ENCODE peak calls at places on chromosomes 7 and 10, in nine cellular contexts. One of them, this sample, is unnamed.

GRCh38 chr10:54470324-54470631 is 330.8 kb downstream of the PCDH15 start:
- DNase-seq in tibial nerve: no peak
- DNase-seq in foreskin fibroblast: no peak
- DNase-seq in psoas muscle: no peak
- DNase-seq in fibroblast of mammary gland: no peak
- DNase-seq in lower lobe of right lung: no peak
- DNase-seq in GM12865: no peak
- DNase-seq in heart left ventricle: no peak
- DNase-seq in lower leg skin: no peak
- DNase-seq in this sample: no peak

GRCh38 chr10:132397036-132397541 is at the start of gene PWWP2B:
- DNase-seq in heart left ventricle: peak; percentile 83
- DNase-seq in lower leg skin: no peak
- DNase-seq in psoas muscle: peak; percentile 69
- DNase-seq in foreskin fibroblast: peak; percentile 76
- DNase-seq in GM12865: peak; percentile 26
- DNase-seq in tibial nerve: no peak
- DNase-seq in lower lobe of right lung: peak; percentile 78
- DNase-seq in fibroblast of mammary gland: no peak
- DNase-seq in this sample: peak; percentile 43

GRCh38 chr7:82729172-82730030 is 285.8 kb upstream of the CACNA2D1 start:
- DNase-seq in tibial nerve: no peak
- DNase-seq in fibroblast of mammary gland: peak; percentile 59
- DNase-seq in lower leg skin: no peak
- DNase-seq in lower lobe of right lung: no peak
- DNase-seq in foreskin fibroblast: peak; percentile 75
- DNase-seq in GM12865: peak; percentile 29
- DNase-seq in heart left ventricle: no peak
- DNase-seq in psoas muscle: no peak
- DNase-seq in this sample: peak; percentile 71

GRCh38 chr7:76424413-76425111 is at the start of gene ZP3:
- DNase-seq in fibroblast of mammary gland: no peak
- DNase-seq in foreskin fibroblast: no peak
- DNase-seq in psoas muscle: no peak
- DNase-seq in GM12865: peak; percentile 87
- DNase-seq in tibial nerve: no peak
- DNase-seq in heart left ventricle: no peak
- DNase-seq in lower leg skin: no peak
- DNase-seq in lower lobe of right lung: no peak
- DNase-seq in this sample: no peak

GRCh38 chr7:227940-228339 is 35.6 kb downstream of the FAM20C start:
- DNase-seq in lower leg skin: no peak
- DNase-seq in lower lobe of right lung: no peak
- DNase-seq in tibial nerve: no peak
- DNase-seq in foreskin fibroblast: no peak
- DNase-seq in psoas muscle: no peak
- DNase-seq in GM12865: no peak
- DNase-seq in fibroblast of mammary gland: no peak
- DNase-seq in heart left ventricle: no peak
- DNase-seq in this sample: no peak

GRCh38 chr10:17805921-17806577 is 3.1 kb upstream of the MRC1 start:
- DNase-seq in lower lobe of right lung: no peak
- DNase-seq in psoas muscle: no peak
- DNase-seq in GM12865: peak; percentile 47
- DNase-seq in lower leg skin: no peak
- DNase-seq in heart left ventricle: no peak
- DNase-seq in tibial nerve: no peak
- DNase-seq in foreskin fibroblast: no peak
- DNase-seq in fibroblast of mammary gland: no peak
- DNase-seq in this sample: no peak

GRCh38 chr10:80275756-80276155 is 13.7 kb downstream of the MAT1A start:
- DNase-seq in foreskin fibroblast: no peak
- DNase-seq in lower leg skin: peak; percentile 70
- DNase-seq in GM12865: no peak
- DNase-seq in tibial nerve: no peak
- DNase-seq in psoas muscle: no peak
- DNase-seq in lower lobe of right lung: no peak
- DNase-seq in fibroblast of mammary gland: no peak
- DNase-seq in heart left ventricle: no peak
- DNase-seq in this sample: no peak

GRCh38 chr7:2629740-2630681 is 1.8 kb upstream of the TTYH3 start:
- DNase-seq in fibroblast of mammary gland: no peak
- DNase-seq in psoas muscle: peak; percentile 64
- DNase-seq in lower leg skin: no peak
- DNase-seq in GM12865: no peak
- DNase-seq in foreskin fibroblast: no peak
- DNase-seq in heart left ventricle: peak; percentile 62
- DNase-seq in tibial nerve: no peak
- DNase-seq in lower lobe of right lung: no peak
- DNase-seq in this sample: peak; percentile 31

GRCh38 chr10:117892681-117893220 is 154.0 kb downstream of the RAB11FIP2 start:
- DNase-seq in psoas muscle: no peak
- DNase-seq in heart left ventricle: no peak
- DNase-seq in GM12865: no peak
- DNase-seq in tibial nerve: no peak
- DNase-seq in lower lobe of right lung: no peak
- DNase-seq in foreskin fibroblast: no peak
- DNase-seq in lower leg skin: no peak
- DNase-seq in fibroblast of mammary gland: no peak
- DNase-seq in this sample: no peak

GRCh38 chr10:67812007-67812406 is 26.0 kb downstream of the DNAJC12 start:
- DNase-seq in fibroblast of mammary gland: no peak
- DNase-seq in GM12865: no peak
- DNase-seq in tibial nerve: no peak
- DNase-seq in psoas muscle: no peak
- DNase-seq in lower lobe of right lung: no peak
- DNase-seq in lower leg skin: no peak
- DNase-seq in heart left ventricle: no peak
- DNase-seq in foreskin fibroblast: no peak
- DNase-seq in this sample: no peak

GRCh38 chr10:44961231-44961571 is 1.6 kb downstream of the RASSF4 start:
- DNase-seq in psoas muscle: no peak
- DNase-seq in lower lobe of right lung: no peak
- DNase-seq in fibroblast of mammary gland: no peak
- DNase-seq in foreskin fibroblast: no peak
- DNase-seq in tibial nerve: peak; percentile 11
- DNase-seq in lower leg skin: peak; percentile 67
- DNase-seq in heart left ventricle: no peak
- DNase-seq in GM12865: no peak
- DNase-seq in this sample: no peak

GRCh38 chr10:88672041-88672440 is 7.8 kb downstream of the LIPF start:
- DNase-seq in lower lobe of right lung: no peak
- DNase-seq in psoas muscle: no peak
- DNase-seq in fibroblast of mammary gland: no peak
- DNase-seq in lower leg skin: no peak
- DNase-seq in GM12865: no peak
- DNase-seq in foreskin fibroblast: peak; percentile 50
- DNase-seq in tibial nerve: no peak
- DNase-seq in heart left ventricle: no peak
- DNase-seq in this sample: no peak

GRCh38 chr7:87599336-87599735 is 1.3 kb downstream of the ABCB1 start:
- DNase-seq in psoas muscle: no peak
- DNase-seq in fibroblast of mammary gland: no peak
- DNase-seq in foreskin fibroblast: peak; percentile 1
- DNase-seq in lower lobe of right lung: peak; percentile 48
- DNase-seq in GM12865: peak; percentile 91
- DNase-seq in tibial nerve: no peak
- DNase-seq in heart left ventricle: peak; percentile 42
- DNase-seq in lower leg skin: no peak
- DNase-seq in this sample: no peak

GRCh38 chr7:127578036-127578684 is 7.2 kb downstream of the GCC1 start:
- DNase-seq in foreskin fibroblast: peak; percentile 83
- DNase-seq in psoas muscle: no peak
- DNase-seq in heart left ventricle: no peak
- DNase-seq in fibroblast of mammary gland: peak; percentile 81
- DNase-seq in lower leg skin: no peak
- DNase-seq in GM12865: no peak
- DNase-seq in lower lobe of right lung: no peak
- DNase-seq in tibial nerve: no peak
- DNase-seq in this sample: peak; percentile 34

GRCh38 chr7:12947465-12947864 is 260.0 kb downstream of the ARL4A start:
- DNase-seq in lower leg skin: no peak
- DNase-seq in fibroblast of mammary gland: no peak
- DNase-seq in tibial nerve: no peak
- DNase-seq in psoas muscle: no peak
- DNase-seq in GM12865: no peak
- DNase-seq in foreskin fibroblast: no peak
- DNase-seq in heart left ventricle: no peak
- DNase-seq in lower lobe of right lung: no peak
- DNase-seq in this sample: no peak

GRCh38 chr10:108465871-108466641 is 1301.5 kb upstream of the SORCS1 start:
- DNase-seq in fibroblast of mammary gland: peak; percentile 32
- DNase-seq in psoas muscle: peak; percentile 37
- DNase-seq in heart left ventricle: peak; percentile 65
- DNase-seq in tibial nerve: no peak
- DNase-seq in lower lobe of right lung: peak; percentile 55
- DNase-seq in lower leg skin: peak; percentile 87
- DNase-seq in foreskin fibroblast: peak; percentile 64
- DNase-seq in GM12865: no peak
- DNase-seq in this sample: no peak
- H3K4me3 ChIP-seq in fibroblast of mammary gland: peak overlapping the region; percentile 54
- H3K4me3 ChIP-seq in psoas muscle: peak overlapping the region; percentile 48
- H3K4me3 ChIP-seq in heart left ventricle: peak overlapping the region; percentile 34
- H3K4me3 ChIP-seq in tibial nerve: peak overlapping the region; percentile 59
- H3K4me3 ChIP-seq in lower lobe of right lung: peak overlapping the region; percentile 52
- H3K4me3 ChIP-seq in lower leg skin: peak overlapping the region; percentile 18
- H3K4me3 ChIP-seq in foreskin fibroblast: peak overlapping the region; percentile 60
- H3K4me3 ChIP-seq in GM12865: no peak overlapping the region
- H3K4me3 ChIP-seq in this sample: peak overlapping the region; percentile 45

GRCh38 chr10:124792998-124793352 is 1.3 kb upstream of the EEF1AKMT2 start:
- DNase-seq in heart left ventricle: no peak
- DNase-seq in lower leg skin: no peak
- DNase-seq in lower lobe of right lung: no peak
- DNase-seq in fibroblast of mammary gland: no peak
- DNase-seq in tibial nerve: no peak
- DNase-seq in foreskin fibroblast: no peak
- DNase-seq in GM12865: no peak
- DNase-seq in psoas muscle: no peak
- DNase-seq in this sample: no peak

GRCh38 chr10:124791378-124792348 is at the start of gene EEF1AKMT2:
- DNase-seq in fibroblast of mammary gland: peak; percentile 80
- DNase-seq in GM12865: peak; percentile 94
- DNase-seq in heart left ventricle: peak; percentile 93
- DNase-seq in lower leg skin: peak; percentile 95
- DNase-seq in foreskin fibroblast: peak; percentile 95
- DNase-seq in tibial nerve: peak; percentile 40
- DNase-seq in psoas muscle: peak; percentile 88
- DNase-seq in lower lobe of right lung: peak; percentile 91
- DNase-seq in this sample: peak; percentile 88
- TF ChIP-seq CTCF in fibroblast of mammary gland: no peak
- TF ChIP-seq CTCF in GM12865: no peak
- TF ChIP-seq CTCF in heart left ventricle: peak; percentile 32
- TF ChIP-seq CTCF in lower leg skin: no peak
- TF ChIP-seq CTCF in foreskin fibroblast: peak; percentile 9
- TF ChIP-seq CTCF in tibial nerve: peak; percentile 81
- TF ChIP-seq CTCF in psoas muscle: peak; percentile 52
- TF ChIP-seq CTCF in lower lobe of right lung: peak; percentile 59
- TF ChIP-seq CTCF in this sample: peak; percentile 20

GRCh38 chr7:7118822-7119221 is 63.5 kb upstream of the C1GALT1 start:
- DNase-seq in lower leg skin: no peak
- DNase-seq in GM12865: no peak
- DNase-seq in psoas muscle: no peak
- DNase-seq in fibroblast of mammary gland: no peak
- DNase-seq in heart left ventricle: no peak
- DNase-seq in tibial nerve: no peak
- DNase-seq in lower lobe of right lung: no peak
- DNase-seq in foreskin fibroblast: no peak
- DNase-seq in this sample: no peak

GRCh38 chr7:7112868-7113267 is 69.5 kb upstream of the C1GALT1 start:
- DNase-seq in psoas muscle: no peak
- DNase-seq in heart left ventricle: no peak
- DNase-seq in GM12865: no peak
- DNase-seq in tibial nerve: no peak
- DNase-seq in lower leg skin: no peak
- DNase-seq in fibroblast of mammary gland: no peak
- DNase-seq in lower lobe of right lung: no peak
- DNase-seq in foreskin fibroblast: no peak
- DNase-seq in this sample: no peak

GRCh38 chr7:7117935-7118586 is 64.3 kb upstream of the C1GALT1 start:
- DNase-seq in GM12865: no peak
- DNase-seq in tibial nerve: no peak
- DNase-seq in psoas muscle: no peak
- DNase-seq in foreskin fibroblast: no peak
- DNase-seq in lower leg skin: no peak
- DNase-seq in fibroblast of mammary gland: no peak
- DNase-seq in lower lobe of right lung: no peak
- DNase-seq in heart left ventricle: no peak
- DNase-seq in this sample: no peak

GRCh38 chr7:7110706-7111105 is 71.6 kb upstream of the C1GALT1 start:
- DNase-seq in tibial nerve: no peak
- DNase-seq in fibroblast of mammary gland: no peak
- DNase-seq in lower leg skin: no peak
- DNase-seq in psoas muscle: no peak
- DNase-seq in heart left ventricle: no peak
- DNase-seq in lower lobe of right lung: no peak
- DNase-seq in GM12865: no peak
- DNase-seq in foreskin fibroblast: no peak
- DNase-seq in this sample: no peak

GRCh38 chr7:7114575-7115291 is 67.6 kb upstream of the C1GALT1 start:
- DNase-seq in foreskin fibroblast: no peak
- DNase-seq in psoas muscle: no peak
- DNase-seq in lower lobe of right lung: no peak
- DNase-seq in tibial nerve: no peak
- DNase-seq in GM12865: no peak
- DNase-seq in fibroblast of mammary gland: no peak
- DNase-seq in heart left ventricle: no peak
- DNase-seq in lower leg skin: no peak
- DNase-seq in this sample: no peak
- H3K4me3 ChIP-seq in foreskin fibroblast: no peak overlapping the region
- H3K4me3 ChIP-seq in psoas muscle: no peak overlapping the region
- H3K4me3 ChIP-seq in lower lobe of right lung: no peak overlapping the region
- H3K4me3 ChIP-seq in tibial nerve: no peak overlapping the region
- H3K4me3 ChIP-seq in GM12865: no peak overlapping the region
- H3K4me3 ChIP-seq in fibroblast of mammary gland: no peak overlapping the region
- H3K4me3 ChIP-seq in heart left ventricle: no peak overlapping the region
- H3K4me3 ChIP-seq in lower leg skin: no peak overlapping the region
- H3K4me3 ChIP-seq in this sample: no peak overlapping the region

DNA sequence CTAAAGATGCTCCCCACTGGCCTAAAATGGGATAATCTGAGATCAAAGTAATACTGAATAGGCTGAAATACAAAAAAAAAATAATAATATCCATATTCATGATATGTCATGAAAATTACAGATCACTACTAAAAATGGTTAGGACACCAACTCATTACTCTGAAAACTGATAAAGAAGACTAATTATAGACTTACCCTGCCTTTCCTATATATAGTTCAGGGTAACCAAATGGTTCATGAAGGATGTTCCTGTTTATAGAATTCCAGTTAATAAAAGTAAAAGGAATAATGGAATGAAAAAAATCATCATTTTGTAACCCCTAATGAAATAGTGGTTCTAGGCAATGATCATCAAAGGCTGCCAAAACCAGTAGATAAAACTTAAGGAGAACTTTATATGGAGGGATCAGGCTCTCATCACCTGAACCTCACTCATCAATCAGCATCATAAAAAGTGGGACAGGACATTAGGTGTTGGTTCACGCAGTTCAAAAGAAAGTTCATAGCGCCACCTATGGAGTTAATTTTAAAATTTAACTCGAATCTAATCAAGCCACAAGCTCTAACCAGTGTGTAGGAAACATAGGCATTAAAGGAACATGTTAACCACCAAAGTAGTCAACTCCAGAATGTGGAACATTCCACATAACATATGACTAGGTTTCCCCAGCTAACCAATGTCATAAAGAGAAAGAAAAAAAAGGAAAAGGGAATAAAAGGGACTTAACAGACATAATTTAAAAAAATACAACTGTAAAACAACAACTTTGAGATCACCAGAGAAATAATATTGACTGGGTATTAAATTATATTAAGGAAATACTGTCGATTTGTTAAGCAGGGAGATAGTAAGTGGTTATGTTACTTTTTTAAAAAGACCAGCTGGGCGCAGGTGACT is 35.7 kb downstream of the P4HA1 start:
- DNase-seq in psoas muscle: no peak
- DNase-seq in foreskin fibroblast: peak; percentile 41
- DNase-seq in GM12865: peak; percentile 39
- DNase-seq in tibial nerve: no peak
- DNase-seq in heart left ventricle: no peak
- DNase-seq in fibroblast of mammary gland: peak; percentile 43
- DNase-seq in lower leg skin: no peak
- DNase-seq in lower lobe of right lung: no peak
- DNase-seq in this sample: peak; percentile 51
- TF ChIP-seq CTCF in psoas muscle: peak; percentile 33
- TF ChIP-seq CTCF in foreskin fibroblast: peak; percentile 24
- TF ChIP-seq CTCF in GM12865: peak; percentile 35
- TF ChIP-seq CTCF in tibial nerve: no peak
- TF ChIP-seq CTCF in heart left ventricle: peak; percentile 23
- TF ChIP-seq CTCF in fibroblast of mammary gland: peak; percentile 42
- TF ChIP-seq CTCF in lower leg skin: no peak
- TF ChIP-seq CTCF in lower lobe of right lung: peak; percentile 39
- TF ChIP-seq CTCF in this sample: peak; percentile 24

This sample was measured in cardiac fibroblast.